ENCODE peak calls at places on chromosomes 11 and 22, in nine cellular contexts. W, S, J, F, U, L, P, Q and O are unnamed samples. For H3K27me3, the result is how much of the 10 kb centered on the place peaks cover.

GRCh38 chr11:134498326-134499139 is 86.5 kb upstream of the B3GAT1 start:
- DNase-seq in W (no peak), S (no peak), J (no peak), F (peak), U (no peak), L (no peak), P (no peak), Q (no peak), O (no peak)

GRCh38 chr11:120710354-120711187 is 199.0 kb downstream of the GRIK4 start:
- DNase-seq in W (no peak), S (peak), J (peak), F (peak), U (no peak), L (peak), P (peak), Q (peak), O (peak)

GRCh38 chr11:57751676-57752253 is at the start of gene BTBD18:
- DNase-seq in W (no peak), S (peak), J (no peak), F (peak), U (no peak), L (peak), P (peak), Q (peak), O (peak)

GRCh38 chr11:129590030-129590752 is 214.5 kb downstream of the BARX2 start:
- DNase-seq in W (no peak), S (no peak), J (no peak), F (no peak), U (no peak), L (no peak), P (peak), Q (no peak), O (no peak)

GRCh38 chr11:88039512-88040496 is 135.4 kb downstream of the RAB38 start:
- DNase-seq in W (no peak), S (no peak), J (no peak), F (no peak), U (no peak), L (no peak), P (no peak), Q (no peak), O (no peak)

GRCh38 chr11:45794169-45794568 is 10.8 kb upstream of the SLC35C1 start:
- DNase-seq in W (no peak), S (no peak), J (no peak), F (no peak), U (no peak), L (no peak), P (no peak), Q (no peak), O (no peak)

GRCh38 chr11:86047275-86047991 is 21.5 kb downstream of the PICALM start:
- DNase-seq in W (no peak), S (no peak), J (no peak), F (no peak), U (no peak), L (no peak), P (peak), Q (peak), O (no peak)

GRCh38 chr11:75554258-75555022 is 7.6 kb upstream of the SERPINH1 start:
- DNase-seq in W (no peak), S (peak), J (peak), F (peak), U (peak), L (peak), P (no peak), Q (peak), O (peak)

GRCh38 chr22:43921361-43921760 is 2.2 kb upstream of the PNPLA3 start:
- DNase-seq in W (no peak), S (peak), J (peak), F (no peak), U (no peak), L (peak), P (no peak), Q (peak), O (no peak)

GRCh38 chr11:72091292-72091691 is 10.6 kb downstream of the LRRC51 start:
- DNase-seq in W (peak), S (peak), J (no peak), F (peak), U (peak), L (peak), P (peak), Q (peak), O (peak)

DNA sequence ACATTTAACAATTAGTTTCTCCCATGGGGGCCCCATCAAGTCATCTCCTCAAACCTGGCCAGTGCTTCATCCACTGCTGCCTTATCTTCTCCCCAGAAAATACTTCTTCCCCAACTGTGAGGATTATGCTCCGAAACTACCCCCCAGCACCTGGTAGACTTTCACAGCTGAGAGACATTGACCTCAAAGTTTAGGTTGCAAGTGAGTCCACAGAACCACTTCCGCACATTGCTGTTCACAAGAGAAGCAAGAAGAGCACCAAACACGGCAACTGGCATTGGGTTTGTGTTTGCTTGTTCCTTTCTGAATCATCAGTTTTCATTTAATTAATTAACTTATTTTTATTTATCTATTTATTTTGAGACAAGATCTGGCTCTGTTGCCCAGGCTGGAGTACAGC is 6.1 kb downstream of the MCHR1 start:
- DNase-seq in W (no peak), S (no peak), J (no peak), F (no peak), U (no peak), L (no peak), P (no peak), Q (no peak), O (no peak)
- H3K4me3 ChIP-seq in W (no peak), S (no peak), J (no peak), F (no peak), U (no peak), L (no peak), P (no peak), Q (no peak), O (no peak)

GRCh38 chr11:30023037-30023436 is 6.2 kb upstream of the KCNA4 start:
- DNase-seq in W (no peak), S (no peak), J (no peak), F (no peak), U (no peak), L (no peak), P (no peak), Q (no peak), O (no peak)

GRCh38 chr11:30017467-30017895 is 651 bp upstream of the KCNA4 start:
- DNase-seq in W (no peak), S (no peak), J (no peak), F (no peak), U (no peak), L (no peak), P (no peak), Q (no peak), O (peak)

GRCh38 chr11:30018443-30018842 is 1.6 kb upstream of the KCNA4 start:
- DNase-seq in W (no peak), S (no peak), J (no peak), F (no peak), U (no peak), L (no peak), P (no peak), Q (no peak), O (peak)

GRCh38 chr11:30016588-30017363 is at the start of gene KCNA4:
- DNase-seq in W (no peak), S (no peak), J (no peak), F (no peak), U (peak), L (no peak), P (no peak), Q (no peak), O (peak)

DNA sequence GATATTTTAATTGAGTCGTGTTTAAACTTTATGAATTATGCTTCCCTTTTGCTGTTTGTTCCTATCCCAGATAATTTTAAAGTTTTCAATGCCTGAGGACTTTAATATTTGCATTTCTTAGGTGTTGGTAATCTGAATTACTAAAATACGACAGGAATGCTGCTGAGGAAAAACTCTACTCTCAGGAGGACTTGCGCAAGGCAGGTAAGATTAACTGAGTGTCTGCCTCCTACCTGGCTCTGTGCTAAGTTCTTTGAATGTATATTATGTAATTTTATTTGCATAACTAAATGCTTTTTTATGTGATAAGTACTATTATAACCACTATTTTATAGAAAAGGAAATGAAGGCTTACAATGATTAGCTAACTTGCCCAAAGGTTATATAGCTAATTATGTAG is 2.7 kb upstream of the KCNA4 start:
- DNase-seq in W (no peak), S (no peak), J (no peak), F (no peak), U (no peak), L (no peak), P (no peak), Q (no peak), O (no peak)
- H3K27me3 ChIP-seq in W (under half), S (under half), J (under half), F (under half), U (under half), L (under half), P (under half), Q (under half), O (half or more)

DNA sequence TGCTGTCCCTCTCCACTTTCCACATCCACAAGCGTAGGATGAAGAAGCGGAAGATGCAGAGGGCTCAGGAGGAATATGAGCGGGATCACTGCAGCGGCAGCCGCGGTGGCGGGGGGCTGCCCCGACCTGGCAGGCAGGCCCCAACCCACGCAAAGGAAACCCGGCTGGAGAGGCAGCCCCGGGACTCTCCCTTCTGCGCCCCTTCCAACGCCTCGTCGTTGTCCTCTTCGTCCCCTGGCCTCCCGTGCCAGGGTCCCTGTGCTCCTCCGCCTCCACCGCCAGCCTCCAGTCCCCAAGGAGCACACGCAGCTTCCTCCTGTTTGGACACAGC is 1.8 kb downstream of the C11orf87 start:
- DNase-seq in W (no peak), S (no peak), J (no peak), F (no peak), U (no peak), L (no peak), P (no peak), Q (no peak), O (no peak)
- H3K4me3 ChIP-seq in W (no peak), S (peak), J (no peak), F (no peak), U (peak), L (no peak), P (no peak), Q (peak), O (no peak)

GRCh38 chr22:22851969-22852368 is 35.6 kb upstream of the IGLL5 start:
- DNase-seq in W (no peak), S (no peak), J (no peak), F (no peak), U (no peak), L (no peak), P (no peak), Q (no peak), O (no peak)
- H3K27me3 ChIP-seq in W (under half), S (half or more), J (under half), F (under half), U (half or more), L (under half), P (under half), Q (under half), O (under half)

DNA sequence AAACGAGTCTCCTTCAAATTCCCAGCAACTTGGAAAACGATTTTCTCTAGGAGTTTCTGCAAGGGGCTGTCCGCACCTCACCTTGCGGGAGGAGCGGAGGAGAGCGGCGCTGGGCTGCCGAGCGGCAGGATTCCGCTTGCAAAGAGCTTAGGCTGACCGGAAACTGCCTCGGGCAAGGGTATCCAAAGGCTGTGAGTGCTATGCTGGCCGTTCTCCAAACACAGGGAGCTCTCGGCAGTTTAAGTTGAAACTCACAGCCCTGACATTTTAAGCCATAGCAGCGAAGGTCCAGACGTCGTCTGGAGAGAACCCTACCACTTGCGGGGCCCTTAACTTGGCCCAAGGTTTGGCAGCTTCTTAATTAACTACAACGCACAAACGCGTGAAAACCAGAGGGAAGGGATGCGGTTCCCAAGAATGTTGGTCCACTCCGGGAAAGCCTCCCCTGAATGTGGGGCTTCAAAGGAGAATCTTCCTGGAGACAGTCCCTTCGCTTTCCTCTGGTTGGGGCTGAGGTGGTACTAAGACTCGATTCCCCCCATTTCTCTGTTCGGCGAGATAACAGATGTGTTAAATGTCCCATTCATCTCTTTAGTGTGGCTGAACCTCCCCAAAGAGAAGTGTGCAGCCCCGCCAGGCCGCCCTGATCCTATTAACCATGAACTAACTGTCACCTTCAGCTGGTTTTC is 1.1 kb upstream of the DBX1 start:
- DNase-seq in W (peak), S (no peak), J (no peak), F (no peak), U (no peak), L (no peak), P (no peak), Q (no peak), O (peak)
- H3K4me3 ChIP-seq in W (no peak), S (no peak), J (no peak), F (no peak), U (no peak), L (no peak), P (no peak), Q (no peak), O (peak)

DNA sequence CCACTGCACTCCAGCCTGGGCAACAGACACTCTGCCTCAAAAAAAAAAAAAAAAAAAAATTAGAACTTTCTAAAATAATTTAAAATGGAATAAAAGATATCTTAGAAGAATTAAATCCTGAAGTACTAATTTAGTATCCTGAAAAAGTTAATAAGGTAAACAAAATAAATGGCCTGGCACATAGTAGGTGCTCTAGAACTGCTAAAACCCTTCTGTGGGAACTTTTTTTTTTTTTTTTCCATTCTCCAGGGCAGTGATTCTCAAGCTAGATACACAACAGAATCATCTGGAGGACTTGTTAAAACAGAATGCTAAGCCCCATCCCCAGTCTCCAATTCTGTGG is 65.3 kb downstream of the MAML2 start:
- DNase-seq in W (no peak), S (no peak), J (no peak), F (no peak), U (no peak), L (no peak), P (no peak), Q (no peak), O (no peak)
- H3K27me3 ChIP-seq in W (under half), S (under half), J (under half), F (under half), U (under half), L (under half), P (under half), Q (under half), O (under half)

DNA sequence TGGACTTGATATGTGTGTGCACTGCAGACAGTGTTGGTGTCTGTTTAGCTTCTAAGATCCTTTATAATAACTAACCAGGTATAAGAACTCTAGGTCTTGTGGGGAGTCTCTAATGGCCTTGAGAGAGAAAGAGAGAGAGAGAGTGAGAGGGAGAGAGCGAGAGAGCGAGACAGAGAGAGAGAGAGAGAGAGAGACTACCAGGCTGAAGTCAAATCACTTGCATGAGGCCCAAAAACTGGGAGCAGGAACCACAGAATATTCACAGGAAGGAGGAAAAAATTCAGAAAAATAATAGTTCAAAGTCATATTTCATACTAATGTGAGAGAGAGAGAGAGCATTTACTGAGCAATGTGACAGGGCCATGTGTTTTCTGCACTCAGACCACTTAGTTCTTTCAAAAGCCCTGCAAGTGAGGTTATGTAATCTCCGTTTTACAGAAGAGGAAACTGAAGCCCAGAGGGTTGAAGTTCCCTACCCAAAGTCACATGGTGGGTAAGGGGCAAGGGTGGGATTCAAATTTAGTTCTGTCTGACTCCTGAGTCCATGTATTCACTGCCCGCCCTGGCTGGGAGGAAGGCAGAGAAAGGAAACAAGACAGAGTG is 8.5 kb upstream of the MIAT start:
- DNase-seq in W (no peak), S (no peak), J (no peak), F (no peak), U (no peak), L (no peak), P (no peak), Q (no peak), O (no peak)
- H3K4me3 ChIP-seq in W (no peak), S (no peak), J (no peak), F (no peak), U (no peak), L (no peak), P (no peak), Q (no peak), O (no peak)